ENCODE peak calls at places on chromosomes 16 and 17, in seven cellular contexts. C, U, F, E, N, R and P are unnamed samples.

GRCh38 chr17:66491213-66491612 is 188.8 kb downstream of the PRKCA start:
- DNase-seq in C (no peak), U (no peak), F (no peak), E (no peak), N (no peak), R (no peak), P (no peak)

GRCh38 chr16:89153848-89154271 is 17.7 kb upstream of the CDH15 start:
- DNase-seq in C (no peak), U (no peak), F (no peak), E (no peak), N (no peak), R (no peak), P (no peak)

GRCh38 chr16:16110111-16110490 is 113.2 kb downstream of the ABCC6 start:
- DNase-seq in C (no peak), U (no peak), F (no peak), E (no peak), N (no peak), R (no peak), P (no peak)

GRCh38 chr17:77675816-77676799 is 282.4 kb upstream of the TNRC6C start:
- DNase-seq in C (no peak), U (no peak), F (no peak), E (no peak), N (no peak), R (no peak), P (no peak)

GRCh38 chr17:19387921-19388521 is 1.0 kb upstream of the MFAP4 start:
- DNase-seq in C (no peak), U (no peak), F (no peak), E (no peak), N (no peak), R (peak), P (peak)

GRCh38 chr17:35978346-35978745 is 3.0 kb downstream of the CCL16 start:
- DNase-seq in C (no peak), U (no peak), F (no peak), E (no peak), N (no peak), R (no peak), P (no peak)

GRCh38 chr17:44448412-44448811 is 54.8 kb downstream of the GPATCH8 start:
- DNase-seq in C (no peak), U (no peak), F (no peak), E (no peak), N (no peak), R (no peak), P (no peak)

GRCh38 chr17:31449746-31450145 is 58.3 kb downstream of the RAB11FIP4 start:
- DNase-seq in C (no peak), U (no peak), F (no peak), E (no peak), N (no peak), R (no peak), P (no peak)

GRCh38 chr16:630815-631405 is at the start of gene WFIKKN1:
- DNase-seq in C (no peak), U (no peak), F (no peak), E (peak), N (peak), R (no peak), P (no peak)

GRCh38 chr16:2319606-2320005 is 20.9 kb downstream of the ABCA3 start:
- DNase-seq in C (no peak), U (no peak), F (no peak), E (no peak), N (no peak), R (no peak), P (no peak)

GRCh38 chr16:67029249-67030096 is 524 bp downstream of the CBFB start:
- DNase-seq in C (peak), U (peak), F (peak), E (peak), N (peak), R (no peak), P (peak)

GRCh38 chr17:45430738-45431530 is 1.7 kb downstream of the ARHGAP27 start:
- DNase-seq in C (no peak), U (no peak), F (no peak), E (peak), N (no peak), R (no peak), P (no peak)

GRCh38 chr17:72388765-72389473 is 268.1 kb downstream of the SOX9 start:
- DNase-seq in C (no peak), U (no peak), F (no peak), E (no peak), N (no peak), R (no peak), P (peak)

GRCh38 chr17:44794699-44795413 is 35.2 kb downstream of the GJC1 start:
- DNase-seq in C (no peak), U (no peak), F (no peak), E (no peak), N (peak), R (peak), P (peak)

GRCh38 chr17:17168401-17168800 is 37.7 kb downstream of the PLD6 start:
- DNase-seq in C (no peak), U (no peak), F (no peak), E (no peak), N (no peak), R (no peak), P (no peak)

GRCh38 chr17:1124896-1125774 is 54.6 kb downstream of the ABR start:
- DNase-seq in C (no peak), U (no peak), F (no peak), E (no peak), N (no peak), R (no peak), P (no peak)

GRCh38 chr17:5381542-5381941 is 37.9 kb downstream of the NUP88 start:
- DNase-seq in C (no peak), U (no peak), F (no peak), E (no peak), N (no peak), R (no peak), P (peak)

GRCh38 chr16:56163089-56163488 is 28.2 kb upstream of the GNAO1 start:
- DNase-seq in C (no peak), U (no peak), F (no peak), E (no peak), N (no peak), R (no peak), P (no peak)